ENCODE peak calls at places on chromosome 2, in five cellular contexts. F is astrocyte, S is fibroblast of pulmonary artery, N is mammary epithelial cell, P is fibroblast of lung. R is an unnamed sample.

GRCh38 chr2:232321817-232322559 is 56.6 kb upstream of the ALPP start:
- DNase-seq in F (no peak), S (no peak), N (no peak), P (no peak), R (no peak)

GRCh38 chr2:201696151-201696659 is 2.2 kb downstream of the MPP4 start:
- DNase-seq in F (peak; percentile 97), S (peak; percentile 78), N (peak; percentile 74), P (peak; percentile 97), R (peak; percentile 95)

GRCh38 chr2:20438334-20439192 is 8.3 kb upstream of the RHOB start:
- DNase-seq in F (peak; percentile 80), S (peak; percentile 93), N (peak; percentile 84), P (peak; percentile 79), R (peak; percentile 74)

GRCh38 chr2:204012081-204012653 is 75.6 kb downstream of the ICOS start:
- DNase-seq in F (no peak), S (no peak), N (peak; percentile 73), P (no peak), R (no peak)

GRCh38 chr2:6952116-6952515 is 34.9 kb downstream of the RNF144A start:
- DNase-seq in F (no peak), S (no peak), N (no peak), P (no peak), R (no peak)

GRCh38 chr2:201901770-201902169 is 95.4 kb downstream of the CDK15 start:
- DNase-seq in F (no peak), S (no peak), N (no peak), P (no peak), R (no peak)

GRCh38 chr2:80117401-80117800 is 187.2 kb downstream of the LRRTM1 start:
- DNase-seq in F (no peak), S (no peak), N (no peak), P (no peak), R (no peak)

GRCh38 chr2:217729426-217730058 is 273.3 kb downstream of the TNS1 start:
- DNase-seq in F (no peak), S (no peak), N (no peak), P (no peak), R (no peak)

GRCh38 chr2:1612391-1613077 is 131.8 kb downstream of the PXDN start:
- DNase-seq in F (no peak), S (no peak), N (no peak), P (no peak), R (no peak)

GRCh38 chr2:36214682-36215081 is 140.9 kb upstream of the CRIM1 start:
- DNase-seq in F (peak; percentile 1), S (no peak), N (no peak), P (no peak), R (no peak)

GRCh38 chr2:172556284-172557033 is 569 bp downstream of the PDK1 start:
- DNase-seq in F (peak; percentile 41), S (peak; percentile 78), N (peak; percentile 68), P (peak; percentile 56), R (peak; percentile 85)

GRCh38 chr2:240644171-240644651 is 18.9 kb downstream of the GPR35 start:
- DNase-seq in F (no peak), S (no peak), N (no peak), P (no peak), R (no peak)

GRCh38 chr2:71889991-71890684 is 257.5 kb downstream of the CYP26B1 start:
- DNase-seq in F (peak; percentile 86), S (peak; percentile 95), N (peak; percentile 77), P (peak; percentile 88), R (peak; percentile 98)

GRCh38 chr2:33673937-33674336 is 74.8 kb upstream of the FAM98A start:
- DNase-seq in F (peak; percentile 9), S (peak; percentile 24), N (no peak), P (peak; percentile 14), R (peak; percentile 27)

GRCh38 chr2:289362-290089 is 1.6 kb upstream of the ALKAL2 start:
- DNase-seq in F (peak; percentile 15), S (peak; percentile 18), N (peak; percentile 28), P (peak; percentile 9), R (peak; percentile 9)

GRCh38 chr2:109592905-109593304 is 20.9 kb downstream of the SEPTIN10 start:
- DNase-seq in F (no peak), S (no peak), N (no peak), P (no peak), R (no peak)

GRCh38 chr2:16940214-16940613 is 274.6 kb upstream of the CYRIA start:
- DNase-seq in F (no peak), S (no peak), N (no peak), P (peak; percentile 3), R (no peak)

GRCh38 chr2:222398446-222398885 is 25.9 kb upstream of the SGPP2 start:
- DNase-seq in F (no peak), S (peak; percentile 20), N (no peak), P (no peak), R (peak; percentile 3)

GRCh38 chr2:181790716-181791649 is 100.5 kb upstream of the ITPRID2 start:
- DNase-seq in F (peak; percentile 99), S (peak; percentile 92), N (peak; percentile 97), P (peak; percentile 100), R (peak; percentile 99)

GRCh38 chr2:186862869-186863709 is 14.1 kb upstream of the ZSWIM2 start:
- DNase-seq in F (peak; percentile 9), S (peak; percentile 75), N (peak; percentile 17), P (peak; percentile 24), R (peak; percentile 75)

GRCh38 chr2:230824406-230824978 is 40.2 kb upstream of the ITM2C start:
- DNase-seq in F (peak; percentile 55), S (peak; percentile 89), N (peak; percentile 55), P (peak; percentile 71), R (peak; percentile 88)

GRCh38 chr2:36568533-36569246 is 29.3 kb downstream of the FEZ2 start:
- DNase-seq in F (peak; percentile 69), S (peak; percentile 68), N (no peak), P (peak; percentile 79), R (peak; percentile 56)

DNA sequence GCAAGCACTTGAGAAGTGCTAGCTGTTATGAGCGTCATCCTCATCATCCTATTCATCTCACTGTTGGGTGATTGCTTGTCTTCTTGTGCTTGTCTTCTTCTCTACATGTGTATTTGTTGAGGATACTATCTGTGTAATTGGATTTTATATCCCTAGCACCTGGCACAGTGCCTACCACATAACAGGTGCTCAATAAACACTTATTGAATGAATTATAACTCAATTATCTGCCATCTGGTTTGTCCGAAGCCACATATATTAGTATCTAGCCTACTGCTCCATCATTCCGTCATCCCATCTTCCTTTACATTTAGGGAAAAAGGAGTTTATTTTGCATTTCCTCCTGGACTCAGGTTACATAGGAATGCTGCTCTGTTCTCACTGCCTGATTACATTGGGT is 330.4 kb upstream of the ETAA1 start:
- DNase-seq in F (no peak), S (no peak), N (no peak), P (no peak), R (no peak)
- H3K4me3 ChIP-seq in F (no peak overlapping the region), S (no peak overlapping the region), N (no peak overlapping the region), P (no peak overlapping the region), R (no peak overlapping the region)

GRCh38 chr2:127514076-127514475 is 12.2 kb downstream of the IWS1 start:
- DNase-seq in F (no peak), S (no peak), N (no peak), P (no peak), R (no peak)
- H3K4me3 ChIP-seq in F (no peak overlapping the region), S (no peak overlapping the region), N (no peak overlapping the region), P (no peak overlapping the region), R (no peak overlapping the region)

GRCh38 chr2:54724560-54725342 is 1.3 kb downstream of the EML6 start:
- DNase-seq in F (no peak), S (no peak), N (peak; percentile 11), P (peak; percentile 6), R (no peak)

GRCh38 chr2:54724150-54724559 is 693 bp downstream of the EML6 start:
- DNase-seq in F (no peak), S (peak; percentile 21), N (peak; percentile 35), P (no peak), R (peak; percentile 8)

GRCh38 chr2:54726940-54727339 is 3.5 kb downstream of the EML6 start:
- DNase-seq in F (no peak), S (no peak), N (no peak), P (no peak), R (peak; percentile 5)

GRCh38 chr2:54726431-54726830 is 3.0 kb downstream of the EML6 start:
- DNase-seq in F (no peak), S (no peak), N (no peak), P (no peak), R (no peak)

DNA sequence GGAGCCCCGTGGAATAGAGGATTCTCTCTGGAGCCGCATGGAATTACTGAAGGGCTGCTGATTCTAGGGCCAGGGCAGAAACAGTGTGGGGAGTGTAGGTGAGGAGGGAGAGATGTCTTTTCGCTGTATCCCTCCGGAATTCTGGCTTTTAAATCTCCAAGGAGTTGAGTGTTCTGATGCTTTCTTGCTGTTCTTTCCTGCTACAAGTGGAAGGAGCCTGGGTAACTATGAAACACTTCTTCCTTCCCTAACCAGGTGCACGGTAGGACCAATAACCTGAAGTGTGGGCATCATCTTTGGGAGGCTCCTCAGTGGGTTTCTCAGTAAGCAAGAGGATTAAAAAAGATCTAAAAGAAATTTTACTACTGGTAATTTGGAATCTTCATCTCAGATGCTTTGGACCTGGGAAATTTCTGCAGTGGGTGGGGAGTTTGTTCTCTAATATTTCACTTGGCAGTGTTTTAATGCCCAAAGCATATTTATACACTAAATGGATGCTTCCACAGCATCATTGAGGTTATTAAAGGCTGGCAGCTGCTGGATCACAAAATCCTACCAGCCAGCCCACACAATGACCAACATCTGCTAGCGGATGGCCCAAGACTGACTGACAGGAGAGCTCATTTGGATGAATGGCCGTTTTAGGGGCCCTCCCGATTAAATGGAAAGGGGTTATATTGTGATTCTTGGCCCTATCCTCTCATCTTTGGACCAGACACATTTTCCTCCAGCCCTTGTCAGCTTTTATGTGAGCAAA is 2.1 kb downstream of the EML6 start:
- DNase-seq in F (no peak), S (no peak), N (no peak), P (no peak), R (no peak)
- H3K4me3 ChIP-seq in F (no peak overlapping the region), S (no peak overlapping the region), N (no peak overlapping the region), P (no peak overlapping the region), R (no peak overlapping the region)

DNA sequence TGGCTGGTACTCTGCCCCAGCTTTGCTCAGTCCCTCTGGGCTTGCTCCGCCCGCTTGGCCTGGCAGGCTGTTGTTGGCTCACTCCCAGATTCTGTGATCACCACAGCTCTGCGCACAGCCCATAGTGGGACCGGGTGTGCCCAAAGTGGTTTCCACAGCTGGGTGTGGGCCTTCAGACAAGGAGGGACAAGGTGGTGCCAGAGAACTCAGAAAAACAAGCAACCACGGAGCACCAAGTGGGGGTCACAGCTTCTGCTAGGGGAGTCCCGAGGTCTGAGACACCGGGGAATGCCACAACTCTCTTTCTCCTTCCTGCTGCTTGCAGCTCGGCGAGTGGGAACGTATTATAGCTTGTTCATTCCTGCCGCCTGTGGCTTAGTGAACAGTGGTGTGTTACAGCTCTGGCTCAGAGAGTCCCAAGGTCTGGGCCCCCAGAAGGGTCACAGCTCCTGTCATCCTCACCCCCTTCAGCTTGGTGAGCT is 9.1 kb upstream of the KYNU start:
- DNase-seq in F (no peak), S (no peak), N (peak; percentile 98), P (no peak), R (peak; percentile 38)
- H3K4me3 ChIP-seq in F (no peak overlapping the region), S (no peak overlapping the region), N (peak overlapping the region; percentile 14), P (no peak overlapping the region), R (no peak overlapping the region)

DNA sequence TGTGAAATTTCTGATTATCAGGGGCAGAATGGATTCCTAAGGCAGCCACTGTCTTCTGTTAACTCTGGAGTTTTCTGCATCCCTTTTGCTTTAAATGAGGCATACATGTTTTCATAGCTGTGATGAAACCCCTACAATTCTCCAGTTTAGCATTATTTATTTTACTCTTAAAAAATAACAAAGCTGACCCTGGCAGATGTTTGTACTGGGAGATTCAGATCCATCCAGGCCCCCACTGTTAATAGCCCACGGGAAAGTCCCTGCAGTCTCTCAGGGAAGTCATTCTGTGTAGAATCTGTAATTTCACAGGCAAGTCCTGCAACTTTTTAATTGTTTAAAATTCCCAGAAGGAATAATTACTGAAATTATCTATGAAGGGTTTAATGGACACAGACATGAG is 343 bp upstream of the SULT1C4 start:
- DNase-seq in F (no peak), S (peak; percentile 13), N (no peak), P (peak; percentile 13), R (no peak)
- H3K4me3 ChIP-seq in F (no peak overlapping the region), S (no peak overlapping the region), N (no peak overlapping the region), P (no peak overlapping the region), R (no peak overlapping the region)

R was measured in cardiac fibroblast.